ENCODE peak calls at places on chromosomes 2 and 18, in five cellular contexts. L is neuronal stem cell, D is mesenchymal stem cell, Z is H9, X is H1. P is an unnamed sample.

GRCh38 chr2:61471905-61472805 is 1.3 kb upstream of the USP34 start:
- DNase-seq in X (no peak), Z (no peak), D (peak; percentile 53), L (no peak), P (peak; percentile 30)

GRCh38 chr2:176114120-176114929 is 2.3 kb upstream of the HOXD10 start:
- DNase-seq in D (no peak), Z (peak; percentile 43), X (no peak), L (no peak), P (no peak)

GRCh38 chr2:152174574-152174973 is 989 bp downstream of the STAM2 start:
- DNase-seq in Z (no peak), L (no peak), X (no peak), D (no peak), P (no peak)

GRCh38 chr2:88128654-88129312 is 921 bp upstream of the FABP1 start:
- DNase-seq in Z (no peak), D (no peak), X (no peak), L (no peak), P (no peak)

GRCh38 chr2:200432296-200432695 is 77.6 kb downstream of the KCTD18 start:
- DNase-seq in Z (no peak), L (no peak), X (no peak), D (no peak), P (no peak)

GRCh38 chr18:42583197-42583776 is 532.2 kb downstream of the RIT2 start:
- DNase-seq in L (no peak), Z (no peak), D (peak; percentile 23), X (no peak), P (no peak)

GRCh38 chr18:21242141-21243040 is at the start of gene GREB1L:
- DNase-seq in L (peak; percentile 75), D (peak; percentile 50), Z (peak; percentile 74), X (no peak), P (peak; percentile 59)

GRCh38 chr18:8835556-8835955 is 130.2 kb downstream of the MTCL1 start:
- DNase-seq in D (no peak), X (no peak), L (no peak), Z (no peak), P (no peak)

GRCh38 chr2:135043345-135043744 is 3.9 kb downstream of the MAP3K19 start:
- DNase-seq in L (no peak), X (no peak), D (no peak), Z (no peak), P (peak; percentile 21)

GRCh38 chr18:43826215-43826614 is 548.9 kb upstream of the SYT4 start:
- DNase-seq in Z (no peak), D (no peak), X (no peak), L (no peak), P (no peak)

GRCh38 chr18:62122330-62122729 is 64.5 kb downstream of the PIGN start:
- DNase-seq in D (no peak), L (no peak), Z (no peak), X (no peak), P (no peak)

GRCh38 chr2:217204358-217204757 is 344.5 kb upstream of the TNP1 start:
- DNase-seq in Z (no peak), D (peak; percentile 39), L (no peak), X (no peak), P (no peak)

GRCh38 chr2:153311432-153311831 is 167.1 kb downstream of the RPRM start:
- DNase-seq in D (no peak), L (no peak), X (no peak), Z (no peak), P (no peak)

GRCh38 chr2:164816046-164816445 is 25.6 kb downstream of the COBLL1 start:
- DNase-seq in Z (no peak), X (no peak), D (no peak), L (no peak), P (no peak)

GRCh38 chr2:100754951-100755350 is 65.0 kb upstream of the NPAS2 start:
- DNase-seq in Z (no peak), D (no peak), X (no peak), L (no peak), P (no peak)

GRCh38 chr2:176156959-176157498 is at the start of gene HOXD3:
- DNase-seq in D (no peak), X (no peak), L (no peak), Z (no peak), P (no peak)

GRCh38 chr18:48022531-48023330 is 92.3 kb upstream of the SMAD2 start:
- DNase-seq in D (peak; percentile 48), L (peak; percentile 63), X (no peak), Z (no peak), P (peak; percentile 90)

GRCh38 chr18:36152781-36153180 is 23.1 kb downstream of the ELP2 start:
- DNase-seq in X (no peak), Z (no peak), L (no peak), D (no peak), P (no peak)

GRCh38 chr2:46818141-46818552 is 97.5 kb downstream of the MCFD2 start:
- DNase-seq in D (no peak), L (no peak), Z (no peak), X (no peak), P (no peak)

GRCh38 chr18:392926-393325 is 107.6 kb downstream of the COLEC12 start:
- DNase-seq in D (no peak), L (no peak), X (no peak), Z (no peak), P (no peak)

GRCh38 chr18:22377769-22378168 is 39.9 kb downstream of the CTAGE1 start:
- DNase-seq in D (no peak), L (no peak), X (no peak), Z (no peak), P (no peak)

GRCh38 chr2:217325251-217325650 is 465.4 kb upstream of the TNP1 start:
- DNase-seq in D (no peak), Z (no peak), L (no peak), X (no peak), P (no peak)

GRCh38 chr2:150522269-150522668 is 34.8 kb upstream of the RND3 start:
- DNase-seq in Z (no peak), X (no peak), L (no peak), D (no peak), P (no peak)

GRCh38 chr2:102103992-102104871 is 38.3 kb upstream of the IL1R1 start:
- DNase-seq in X (no peak), D (peak; percentile 93), Z (no peak), L (no peak), P (peak; percentile 36)

GRCh38 chr2:74333896-74334586 is 9.2 kb downstream of the SLC4A5 start:
- DNase-seq in X (no peak), L (no peak), Z (no peak), D (no peak), P (no peak)

GRCh38 chr18:75377975-75378673 is 49.4 kb downstream of the SMIM21 start:
- DNase-seq in D (no peak), X (no peak), L (no peak), Z (no peak), P (no peak)

GRCh38 chr2:206756816-206757215 is 8.3 kb downstream of the MDH1B start:
- DNase-seq in L (no peak), X (no peak), D (no peak), Z (no peak), P (no peak)

GRCh38 chr2:12341215-12341614 is 375.5 kb upstream of the TRIB2 start:
- DNase-seq in L (no peak), X (no peak), D (no peak), Z (no peak), P (no peak)

GRCh38 chr2:168536925-168537466 is 80.9 kb downstream of the CERS6 start:
- DNase-seq in X (no peak), L (no peak), Z (no peak), D (no peak), P (peak; percentile 33)

GRCh38 chr2:65413106-65413505 is 19.3 kb downstream of the SPRED2 start:
- DNase-seq in Z (no peak), D (no peak), X (no peak), L (no peak), P (no peak)
- H3K79me1 ChIP-seq in Z (no peaks in the 10 kb centered on the region), D (peaks cover 14% of the 10 kb centered on the region), X (no peaks in the 10 kb centered on the region), L (peaks cover 2% of the 10 kb centered on the region), P (no peaks in the 10 kb centered on the region)

GRCh38 chr18:4961121-4961909 is 235.7 kb downstream of the AKAIN1 start:
- DNase-seq in X (no peak), D (no peak), L (no peak), Z (no peak), P (no peak)

DNA sequence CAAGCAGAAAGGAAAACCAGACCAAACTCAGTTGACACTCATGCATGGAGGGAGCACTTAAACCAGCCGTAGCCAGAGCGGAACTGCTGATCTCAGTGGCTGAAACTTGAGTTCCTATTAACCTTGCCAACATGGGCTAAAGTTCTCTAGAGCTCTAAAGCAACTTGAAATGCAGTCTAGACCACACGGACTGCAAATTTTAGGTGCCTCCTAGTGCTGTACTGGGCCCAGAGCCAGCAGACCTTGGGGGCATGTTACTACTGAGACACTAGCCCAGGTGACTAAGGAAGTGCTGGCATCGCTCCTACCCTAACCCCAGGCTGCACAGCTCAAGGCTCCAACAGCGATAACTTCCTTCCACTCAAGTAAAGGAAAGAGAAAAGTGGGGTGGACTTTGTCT is 236.5 kb downstream of the AKAIN1 start:
- DNase-seq in L (no peak), D (no peak), Z (no peak), X (no peak), P (no peak)
- H2BK12ac ChIP-seq in L (no peak overlapping the region), D (no peak overlapping the region), Z (no peak overlapping the region), X (no peak overlapping the region), P (no peak overlapping the region)

GRCh38 chr2:216108310-216108966 is 710 bp upstream of the XRCC5 start:
- DNase-seq in L (no peak), X (no peak), D (no peak), Z (peak; percentile 33), P (peak; percentile 49)
- H4K8ac ChIP-seq in L (no peak overlapping the region), X (no peak overlapping the region), D (peak overlapping the region; percentile 89), Z (no peak overlapping the region), P (peak overlapping the region; percentile 20)

DNA sequence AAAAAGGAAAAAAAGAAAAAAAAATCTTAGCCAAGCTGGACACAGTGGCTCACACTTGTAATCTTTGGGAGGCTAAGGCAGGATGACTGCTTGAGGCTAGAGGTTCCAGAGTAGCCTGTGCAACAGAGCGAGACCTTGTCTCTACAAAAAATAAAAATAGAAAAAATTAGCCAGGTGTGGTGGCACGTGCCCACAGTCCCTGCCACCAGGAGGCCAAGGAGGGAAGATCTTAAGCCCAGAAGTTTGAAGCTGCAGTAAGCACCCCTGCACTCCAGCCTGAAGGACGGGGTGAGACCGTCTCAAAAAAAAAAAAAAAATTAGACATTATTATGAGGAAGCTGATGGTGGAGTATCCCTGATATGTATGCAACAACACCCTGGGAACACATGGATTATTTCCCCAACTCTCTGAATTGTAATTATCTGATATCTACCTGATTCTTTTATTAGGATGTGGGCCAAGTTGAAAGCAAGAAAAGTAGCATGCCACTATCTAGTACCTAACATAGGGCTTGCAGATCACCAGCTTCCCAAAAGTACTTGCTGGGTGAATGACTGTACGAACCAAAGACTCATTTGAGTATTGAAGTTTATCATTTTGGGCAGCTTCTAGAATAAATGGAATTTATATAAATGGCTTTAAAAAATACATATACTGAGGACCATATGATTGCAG is 140.9 kb downstream of the TCF4 start:
- DNase-seq in L (no peak), Z (no peak), X (no peak), D (no peak), P (no peak)
- H3K79me1 ChIP-seq in L (peaks cover 2% of the 10 kb centered on the region), Z (peaks cover 4% of the 10 kb centered on the region), X (peaks cover 9% of the 10 kb centered on the region), D (peaks cover 29% of the 10 kb centered on the region), P (no peaks in the 10 kb centered on the region)